ENCODE peak calls at places on chromosomes 1 and 21, in five cellular contexts. One of them, this sample, is unnamed.

GRCh38 chr1:40450491-40451237 is 388 bp downstream of the ZFP69B start:
- DNase-seq in AG09309: no peak
- DNase-seq in left ventricle myocardium inferior: no peak
- DNase-seq in psoas muscle: no peak
- DNase-seq in lung: no peak
- DNase-seq in this sample: no peak

GRCh38 chr1:212557739-212558664 is 50.6 kb upstream of the ATF3 start:
- DNase-seq in psoas muscle: peak; percentile 76
- DNase-seq in lung: peak; percentile 49
- DNase-seq in AG09309: no peak
- DNase-seq in left ventricle myocardium inferior: peak; percentile 58
- DNase-seq in this sample: no peak

GRCh38 chr21:31618696-31619430 is 40.6 kb upstream of the SOD1 start:
- DNase-seq in lung: no peak
- DNase-seq in AG09309: no peak
- DNase-seq in left ventricle myocardium inferior: no peak
- DNase-seq in psoas muscle: no peak
- DNase-seq in this sample: no peak

GRCh38 chr1:24805534-24806301 is 60.5 kb downstream of the CLIC4 start:
- DNase-seq in psoas muscle: no peak
- DNase-seq in AG09309: peak; percentile 33
- DNase-seq in left ventricle myocardium inferior: no peak
- DNase-seq in lung: no peak
- DNase-seq in this sample: peak; percentile 18

GRCh38 chr1:159826436-159827101 is at the start of gene SLAMF8:
- DNase-seq in left ventricle myocardium inferior: peak; percentile 36
- DNase-seq in lung: peak; percentile 40
- DNase-seq in psoas muscle: no peak
- DNase-seq in AG09309: no peak
- DNase-seq in this sample: no peak

GRCh38 chr1:37288900-37289299 is 185.5 kb upstream of the ZC3H12A start:
- DNase-seq in AG09309: no peak
- DNase-seq in lung: no peak
- DNase-seq in psoas muscle: no peak
- DNase-seq in left ventricle myocardium inferior: no peak
- DNase-seq in this sample: no peak

GRCh38 chr21:35226302-35226701 is 177.2 kb upstream of the RUNX1 start:
- DNase-seq in left ventricle myocardium inferior: no peak
- DNase-seq in psoas muscle: peak; percentile 90
- DNase-seq in lung: no peak
- DNase-seq in AG09309: no peak
- DNase-seq in this sample: peak; percentile 52

GRCh38 chr1:6051423-6051822 is 5.7 kb downstream of the KCNAB2 start:
- DNase-seq in lung: no peak
- DNase-seq in AG09309: no peak
- DNase-seq in left ventricle myocardium inferior: no peak
- DNase-seq in psoas muscle: no peak
- DNase-seq in this sample: no peak

GRCh38 chr1:193335797-193336428 is 149.5 kb upstream of the B3GALT2 start:
- DNase-seq in psoas muscle: no peak
- DNase-seq in AG09309: no peak
- DNase-seq in left ventricle myocardium inferior: no peak
- DNase-seq in lung: no peak
- DNase-seq in this sample: peak; percentile 27

GRCh38 chr1:24704411-24705259 is 40.6 kb upstream of the CLIC4 start:
- DNase-seq in AG09309: no peak
- DNase-seq in psoas muscle: no peak
- DNase-seq in lung: no peak
- DNase-seq in left ventricle myocardium inferior: no peak
- DNase-seq in this sample: no peak

GRCh38 chr1:147214842-147215539 is 10.1 kb downstream of the FMO5 start:
- DNase-seq in psoas muscle: no peak
- DNase-seq in AG09309: no peak
- DNase-seq in left ventricle myocardium inferior: no peak
- DNase-seq in lung: no peak
- DNase-seq in this sample: no peak

GRCh38 chr1:155177192-155177917 is 3.7 kb downstream of the TRIM46 start:
- DNase-seq in psoas muscle: no peak
- DNase-seq in left ventricle myocardium inferior: no peak
- DNase-seq in lung: no peak
- DNase-seq in AG09309: no peak
- DNase-seq in this sample: no peak

GRCh38 chr1:27601771-27602509 is 2.0 kb downstream of the AHDC1 start:
- DNase-seq in left ventricle myocardium inferior: peak; percentile 62
- DNase-seq in AG09309: no peak
- DNase-seq in psoas muscle: peak; percentile 86
- DNase-seq in lung: no peak
- DNase-seq in this sample: no peak

GRCh38 chr1:157403203-157403602 is 149.1 kb downstream of the FCRL5 start:
- DNase-seq in left ventricle myocardium inferior: no peak
- DNase-seq in AG09309: no peak
- DNase-seq in psoas muscle: no peak
- DNase-seq in lung: peak; percentile 25
- DNase-seq in this sample: no peak

GRCh38 chr21:15627823-15628222 is 102.0 kb upstream of the USP25 start:
- DNase-seq in AG09309: no peak
- DNase-seq in lung: no peak
- DNase-seq in left ventricle myocardium inferior: no peak
- DNase-seq in psoas muscle: no peak
- DNase-seq in this sample: no peak

GRCh38 chr1:109198043-109198695 is 15.5 kb upstream of the SARS1 start:
- DNase-seq in psoas muscle: no peak
- DNase-seq in left ventricle myocardium inferior: no peak
- DNase-seq in AG09309: peak; percentile 71
- DNase-seq in lung: no peak
- DNase-seq in this sample: peak; percentile 62

GRCh38 chr1:173344034-173344743 is 132.9 kb upstream of the PRDX6 start:
- DNase-seq in psoas muscle: no peak
- DNase-seq in lung: no peak
- DNase-seq in AG09309: no peak
- DNase-seq in left ventricle myocardium inferior: no peak
- DNase-seq in this sample: no peak

GRCh38 chr1:3570081-3570986 is 41.0 kb downstream of the MEGF6 start:
- DNase-seq in left ventricle myocardium inferior: no peak
- DNase-seq in psoas muscle: no peak
- DNase-seq in lung: peak; percentile 51
- DNase-seq in AG09309: no peak
- DNase-seq in this sample: no peak

GRCh38 chr1:167881786-167882185 is 32.1 kb downstream of the ADCY10 start:
- DNase-seq in AG09309: no peak
- DNase-seq in lung: no peak
- DNase-seq in left ventricle myocardium inferior: no peak
- DNase-seq in psoas muscle: no peak
- DNase-seq in this sample: no peak

GRCh38 chr1:211386931-211387330 is 60.3 kb downstream of the TRAF5 start:
- DNase-seq in left ventricle myocardium inferior: no peak
- DNase-seq in psoas muscle: no peak
- DNase-seq in AG09309: peak; percentile 72
- DNase-seq in lung: no peak
- DNase-seq in this sample: no peak

GRCh38 chr21:38241029-38241740 is 15.6 kb upstream of the KCNJ15 start:
- DNase-seq in psoas muscle: no peak
- DNase-seq in lung: no peak
- DNase-seq in AG09309: peak; percentile 46
- DNase-seq in left ventricle myocardium inferior: peak; percentile 24
- DNase-seq in this sample: no peak

GRCh38 chr21:46100426-46100825 is 2.5 kb downstream of the COL6A2 start:
- DNase-seq in left ventricle myocardium inferior: no peak
- DNase-seq in psoas muscle: no peak
- DNase-seq in lung: peak; percentile 27
- DNase-seq in AG09309: peak; percentile 59
- DNase-seq in this sample: no peak

GRCh38 chr1:106447466-106447865 is 609.0 kb upstream of the PRMT6 start:
- DNase-seq in AG09309: no peak
- DNase-seq in psoas muscle: no peak
- DNase-seq in lung: no peak
- DNase-seq in left ventricle myocardium inferior: no peak
- DNase-seq in this sample: no peak

GRCh38 chr1:112904831-112905227 is 51.2 kb downstream of the SLC16A1 start:
- DNase-seq in lung: peak; percentile 77
- DNase-seq in AG09309: no peak
- DNase-seq in left ventricle myocardium inferior: no peak
- DNase-seq in psoas muscle: no peak
- DNase-seq in this sample: no peak

GRCh38 chr1:203278087-203278884 is 27.0 kb upstream of the BTG2 start:
- DNase-seq in left ventricle myocardium inferior: peak; percentile 97
- DNase-seq in AG09309: peak; percentile 39
- DNase-seq in psoas muscle: peak; percentile 98
- DNase-seq in lung: peak; percentile 67
- DNase-seq in this sample: peak; percentile 35

DNA sequence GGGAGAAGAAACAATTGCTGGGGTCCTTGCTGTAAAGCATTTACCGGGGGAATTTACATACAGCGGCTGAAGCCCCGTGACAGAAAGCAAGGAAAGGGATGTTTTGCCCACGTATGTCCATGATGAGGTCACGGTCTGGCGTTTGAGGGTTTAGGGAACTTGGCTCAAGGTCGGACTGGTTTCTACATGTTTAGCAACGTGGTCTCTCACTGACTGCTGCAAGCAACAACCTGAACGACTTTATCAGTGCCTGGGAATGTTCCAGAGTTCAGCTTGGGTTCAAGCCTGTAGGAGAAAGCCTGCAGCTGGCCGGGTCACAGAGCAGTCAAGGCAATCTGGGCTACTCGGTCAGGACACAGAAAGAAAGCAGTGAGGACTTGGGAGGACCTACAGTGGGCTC is 323.3 kb downstream of the AJAP1 start:
- DNase-seq in AG09309: no peak
- DNase-seq in psoas muscle: no peak
- DNase-seq in lung: no peak
- DNase-seq in left ventricle myocardium inferior: no peak
- DNase-seq in this sample: no peak
- TF ChIP-seq CTCF in AG09309: no peak
- TF ChIP-seq CTCF in psoas muscle: no peak
- TF ChIP-seq CTCF in lung: no peak
- TF ChIP-seq CTCF in left ventricle myocardium inferior: no peak
- TF ChIP-seq CTCF in this sample: no peak

GRCh38 chr1:64073705-64074104 is 129.7 kb upstream of the UBE2U start:
- DNase-seq in left ventricle myocardium inferior: no peak
- DNase-seq in lung: no peak
- DNase-seq in psoas muscle: no peak
- DNase-seq in AG09309: no peak
- DNase-seq in this sample: no peak
- TF ChIP-seq CTCF in left ventricle myocardium inferior: no peak
- TF ChIP-seq CTCF in lung: no peak
- TF ChIP-seq CTCF in psoas muscle: no peak
- TF ChIP-seq CTCF in AG09309: no peak
- TF ChIP-seq CTCF in this sample: no peak

GRCh38 chr1:2239384-2239985 is 11.4 kb downstream of the SKI start:
- DNase-seq in lung: no peak
- DNase-seq in AG09309: no peak
- DNase-seq in psoas muscle: no peak
- DNase-seq in left ventricle myocardium inferior: no peak
- DNase-seq in this sample: no peak

GRCh38 chr1:2235300-2235998 is 7.3 kb downstream of the SKI start:
- DNase-seq in psoas muscle: no peak
- DNase-seq in lung: no peak
- DNase-seq in left ventricle myocardium inferior: no peak
- DNase-seq in AG09309: no peak
- DNase-seq in this sample: no peak

GRCh38 chr1:2238361-2239055 is 10.4 kb downstream of the SKI start:
- DNase-seq in psoas muscle: no peak
- DNase-seq in lung: no peak
- DNase-seq in AG09309: no peak
- DNase-seq in left ventricle myocardium inferior: no peak
- DNase-seq in this sample: no peak

GRCh38 chr1:2236695-2237677 is 8.9 kb downstream of the SKI start:
- DNase-seq in AG09309: no peak
- DNase-seq in lung: no peak
- DNase-seq in psoas muscle: no peak
- DNase-seq in left ventricle myocardium inferior: no peak
- DNase-seq in this sample: no peak

DNA sequence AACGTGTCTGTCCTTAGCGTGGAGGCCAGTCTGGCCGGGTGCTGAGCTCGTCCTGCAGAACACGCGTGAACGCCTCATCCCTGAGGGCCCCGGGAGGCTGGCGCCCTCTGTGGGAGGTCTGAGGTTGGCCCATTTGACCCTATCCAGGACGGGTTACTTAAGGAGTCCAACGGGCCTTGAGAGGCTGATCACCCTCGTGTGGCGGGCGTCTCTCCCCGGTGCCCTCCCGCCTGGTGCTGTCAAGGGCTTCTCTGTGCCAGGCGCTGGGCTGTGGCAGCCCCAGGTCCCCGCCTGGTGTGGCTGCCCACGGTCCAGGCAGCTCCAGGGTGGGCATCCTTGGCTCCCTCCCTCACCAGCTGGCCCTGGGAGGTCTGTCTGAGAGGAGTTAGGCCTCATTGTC is 9.7 kb downstream of the SKI start:
- DNase-seq in psoas muscle: no peak
- DNase-seq in left ventricle myocardium inferior: no peak
- DNase-seq in AG09309: no peak
- DNase-seq in lung: no peak
- DNase-seq in this sample: no peak
- TF ChIP-seq CTCF in psoas muscle: peak; percentile 10
- TF ChIP-seq CTCF in left ventricle myocardium inferior: peak; percentile 19
- TF ChIP-seq CTCF in AG09309: peak; percentile 33
- TF ChIP-seq CTCF in lung: no peak
- TF ChIP-seq CTCF in this sample: peak; percentile 27

GRCh38 chr1:21820597-21821232 is 8.7 kb downstream of the LDLRAD2 start:
- DNase-seq in AG09309: no peak
- DNase-seq in lung: no peak
- DNase-seq in left ventricle myocardium inferior: no peak
- DNase-seq in psoas muscle: peak; percentile 30
- DNase-seq in this sample: no peak
- TF ChIP-seq CTCF in AG09309: no peak
- TF ChIP-seq CTCF in lung: no peak
- TF ChIP-seq CTCF in left ventricle myocardium inferior: no peak
- TF ChIP-seq CTCF in psoas muscle: no peak
- TF ChIP-seq CTCF in this sample: no peak

GRCh38 chr21:44800103-44800502 is 1.5 kb downstream of the UBE2G2 start:
- DNase-seq in lung: no peak
- DNase-seq in psoas muscle: no peak
- DNase-seq in left ventricle myocardium inferior: no peak
- DNase-seq in AG09309: no peak
- DNase-seq in this sample: no peak
- TF ChIP-seq CTCF in lung: no peak
- TF ChIP-seq CTCF in psoas muscle: peak; percentile 40
- TF ChIP-seq CTCF in left ventricle myocardium inferior: peak; percentile 55
- TF ChIP-seq CTCF in AG09309: peak; percentile 63
- TF ChIP-seq CTCF in this sample: peak; percentile 42